ENCODE peak calls at places on chromosomes 7 and 10, in nine cellular contexts. K is tibial artery; L is EL; Z is spleen; F is activated CD4-positive, CD25-positive, alpha-beta regulatory T cell; S is lower leg skin; B is ACHN; R is mesenchymal stem cell; W is anterior cingulate cortex. U is an unnamed sample.

GRCh38 chr7:22443370-22444180 is 56.4 kb downstream of the STEAP1B start:
- DNase-seq in Z (no peak), K (no peak), L (no peak), S (no peak), R (no peak), W (no peak), F (no peak), B (no peak), U (no peak)

GRCh38 chr7:1744296-1745017 is 74.4 kb downstream of the ELFN1 start:
- DNase-seq in S (no peak), R (no peak), K (no peak), L (no peak), F (no peak), W (no peak), Z (no peak), B (no peak), U (no peak)

GRCh38 chr7:1922071-1922869 is 252.2 kb downstream of the ELFN1 start:
- DNase-seq in K (no peak), W (no peak), Z (peak), S (no peak), F (peak), R (no peak), L (no peak), B (no peak), U (no peak)

GRCh38 chr7:112421666-112422486 is 28.4 kb upstream of the IFRD1 start:
- DNase-seq in F (no peak), K (no peak), R (no peak), W (no peak), L (no peak), Z (no peak), S (no peak), B (no peak), U (no peak)

GRCh38 chr10:76127984-76128589 is 696.7 kb downstream of the LRMDA start:
- DNase-seq in B (no peak), F (no peak), L (no peak), W (no peak), S (no peak), R (no peak), Z (no peak), K (no peak), U (no peak)

GRCh38 chr7:143245123-143245522 is 18.1 kb upstream of the GSTK1 start:
- DNase-seq in K (no peak), F (no peak), B (no peak), S (no peak), L (peak), W (no peak), R (no peak), Z (no peak), U (no peak)

GRCh38 chr7:44145969-44146897 is 5.1 kb upstream of the MYL7 start:
- DNase-seq in F (peak), K (peak), L (peak), B (peak), R (peak), W (peak), S (peak), Z (peak), U (no peak)

GRCh38 chr7:14691597-14692203 is 210.9 kb downstream of the DGKB start:
- DNase-seq in S (peak), F (peak), K (peak), Z (no peak), L (peak), R (peak), W (no peak), B (peak), U (no peak)

GRCh38 chr7:20697351-20697750 is 81.9 kb downstream of the ABCB5 start:
- DNase-seq in W (no peak), F (no peak), K (no peak), Z (no peak), R (no peak), S (no peak), B (no peak), L (no peak), U (no peak)

GRCh38 chr7:108015740-108016139 is 12.8 kb upstream of the LAMB1 start:
- DNase-seq in W (no peak), B (no peak), Z (no peak), L (peak), K (no peak), R (no peak), F (no peak), S (no peak), U (no peak)

GRCh38 chr7:149776305-149776704 is 2.9 kb upstream of the ZNF467 start:
- DNase-seq in W (peak), Z (peak), L (peak), S (peak), R (no peak), K (peak), F (no peak), B (peak), U (peak)

GRCh38 chr10:29820890-29821398 is 186.2 kb upstream of the SVIL start:
- DNase-seq in L (no peak), W (no peak), S (peak), F (no peak), R (no peak), B (no peak), Z (no peak), K (peak), U (no peak)

GRCh38 chr7:111758332-111758731 is 196.0 kb upstream of the IMMP2L start:
- DNase-seq in K (no peak), R (no peak), W (no peak), B (no peak), Z (no peak), S (no peak), F (no peak), L (no peak), U (no peak)

GRCh38 chr7:115097175-115097671 is 175.3 kb downstream of the MDFIC start:
- DNase-seq in K (no peak), S (no peak), L (peak), B (peak), F (no peak), Z (no peak), W (no peak), R (peak), U (no peak)

GRCh38 chr10:80539421-80539999 is 1.8 kb downstream of the SH2D4B start:
- DNase-seq in W (no peak), K (no peak), R (no peak), F (no peak), Z (peak), B (no peak), L (no peak), S (peak), U (no peak)

GRCh38 chr10:46540412-46541016 is 15.9 kb downstream of the GPRIN2 start:
- DNase-seq in Z (peak), L (no peak), B (no peak), F (no peak), R (no peak), W (no peak), S (peak), K (peak), U (peak)

GRCh38 chr7:44521347-44522095 is 19.6 kb downstream of the NPC1L1 start:
- DNase-seq in W (no peak), K (no peak), B (no peak), L (no peak), R (no peak), Z (no peak), F (no peak), S (peak), U (no peak)

GRCh38 chr10:121138112-121138860 is 287.1 kb downstream of the WDR11 start:
- DNase-seq in S (no peak), F (no peak), B (no peak), K (no peak), Z (no peak), L (no peak), R (no peak), W (no peak), U (no peak)

GRCh38 chr7:114418117-114418516 is 3.5 kb downstream of the FOXP2 start:
- DNase-seq in L (no peak), W (no peak), B (no peak), F (no peak), K (no peak), Z (no peak), R (no peak), S (no peak), U (no peak)

GRCh38 chr7:141841385-141841784 is at the start of gene PRSS37:
- DNase-seq in Z (no peak), B (no peak), W (no peak), R (no peak), S (no peak), L (no peak), F (no peak), K (no peak), U (no peak)

GRCh38 chr7:25857376-25858067 is 294.5 kb upstream of the NFE2L3 start:
- DNase-seq in B (peak), K (no peak), Z (no peak), R (peak), W (no peak), F (no peak), L (no peak), S (peak), U (no peak)

GRCh38 chr7:47354831-47355541 is 226.9 kb downstream of the TNS3 start:
- DNase-seq in L (no peak), B (no peak), W (no peak), Z (peak), S (peak), K (no peak), R (no peak), F (no peak), U (no peak)

GRCh38 chr7:147509859-147510542 is 1080.6 kb upstream of the C7orf33 start:
- DNase-seq in B (no peak), F (no peak), L (peak), K (no peak), R (no peak), Z (no peak), S (no peak), W (no peak), U (no peak)